ENCODE peak calls at places on chromosomes 11 and 22, in six cellular contexts. N is fibroblast of lung, R is cardiac muscle cell, V is astrocyte of the spinal cord, C is epithelial cell of esophagus, L is fibroblast of the aortic adventitia. Z is an unnamed sample.

GRCh38 chr11:94132152-94132558 is 3.5 kb downstream of the PANX1 start:
- DNase-seq in V (peak), N (peak), C (peak), L (peak), R (no peak), Z (no peak)

GRCh38 chr11:129596361-129596760 is 219.3 kb upstream of the TMEM45B start:
- DNase-seq in L (no peak), V (no peak), N (no peak), C (no peak), R (no peak), Z (no peak)

GRCh38 chr11:57307666-57308270 is 17.0 kb downstream of the TNKS1BP1 start:
- DNase-seq in L (no peak), C (peak), R (no peak), N (no peak), V (no peak), Z (no peak)

GRCh38 chr11:68659158-68659921 is 25.0 kb upstream of the GAL start:
- DNase-seq in L (peak), V (peak), C (peak), R (no peak), N (peak), Z (no peak)

GRCh38 chr11:73244589-73245240 is 26.6 kb downstream of the P2RY2 start:
- DNase-seq in N (no peak), C (no peak), L (no peak), V (no peak), R (no peak), Z (no peak)

GRCh38 chr11:59188954-59189353 is 17.0 kb downstream of the DTX4 start:
- DNase-seq in V (no peak), N (no peak), C (no peak), L (no peak), R (no peak), Z (no peak)

GRCh38 chr11:91768783-91769182 is 455.8 kb upstream of the FAT3 start:
- DNase-seq in V (no peak), C (no peak), L (no peak), R (no peak), N (no peak), Z (no peak)

GRCh38 chr11:87443707-87444106 is 406.0 kb downstream of the TMEM135 start:
- DNase-seq in R (peak), V (no peak), N (no peak), C (no peak), L (peak), Z (no peak)

GRCh38 chr11:73194034-73194507 is 24.0 kb upstream of the P2RY2 start:
- DNase-seq in N (no peak), C (peak), R (no peak), V (no peak), L (no peak), Z (no peak)

GRCh38 chr22:40043086-40043485 is 48.3 kb downstream of the FAM83F start:
- DNase-seq in L (peak), R (no peak), V (no peak), N (peak), C (peak), Z (no peak)

GRCh38 chr22:40044102-40044869 is 49.5 kb downstream of the FAM83F start:
- DNase-seq in N (peak), L (peak), C (peak), R (peak), V (peak), Z (peak)

GRCh38 chr22:40043793-40044101 is 49.0 kb downstream of the FAM83F start:
- DNase-seq in N (no peak), L (no peak), R (no peak), V (no peak), C (no peak), Z (no peak)

GRCh38 chr22:40046126-40046525 is 51.4 kb downstream of the FAM83F start:
- DNase-seq in L (no peak), V (no peak), N (no peak), R (no peak), C (no peak), Z (no peak)

GRCh38 chr22:40044870-40045834 is 50.4 kb downstream of the FAM83F start:
- DNase-seq in V (peak), C (peak), N (peak), L (peak), R (peak), Z (peak)
- TF ChIP-seq CTCF in V (no peak), C (no peak), N (no peak), L (no peak), R (no peak), Z (no peak)

DNA sequence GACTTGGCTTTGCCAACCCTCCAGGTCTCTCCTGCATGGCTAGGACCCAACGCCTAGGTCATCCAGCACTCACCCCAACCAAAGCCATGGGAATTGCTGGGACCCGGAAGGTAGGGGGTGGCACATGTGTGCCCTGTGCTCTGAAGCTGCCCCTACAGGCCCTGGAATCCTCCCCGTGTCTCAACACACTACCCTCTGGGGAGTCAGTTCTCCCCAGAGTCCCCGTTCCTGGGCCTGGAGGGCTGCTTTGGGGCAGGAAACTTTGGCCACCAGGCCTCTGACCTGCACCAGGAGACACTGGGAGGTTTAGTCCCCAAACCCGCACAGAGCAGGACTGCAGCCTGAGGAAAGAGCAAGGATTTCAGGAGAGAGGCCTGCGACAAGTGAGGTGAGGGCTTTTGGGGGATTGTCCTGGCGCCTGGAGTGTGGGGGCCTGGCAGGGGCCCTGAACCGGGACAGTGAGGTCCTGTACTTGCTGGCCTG is 495 bp upstream of the IFITM1 start:
- DNase-seq in C (no peak), V (no peak), R (no peak), N (no peak), L (no peak), Z (no peak)
- H3K4me3 ChIP-seq in C (no peak), V (no peak), R (no peak), N (no peak), L (peak), Z (peak)

GRCh38 chr11:44467413-44467812 is 98.0 kb upstream of the CD82 start:
- DNase-seq in N (no peak), L (no peak), C (no peak), V (no peak), R (no peak), Z (no peak)

GRCh38 chr11:44466531-44467179 is 98.8 kb upstream of the CD82 start:
- DNase-seq in R (no peak), L (no peak), V (no peak), N (no peak), C (no peak), Z (no peak)

GRCh38 chr11:44463751-44464150 is 101.7 kb upstream of the CD82 start:
- DNase-seq in V (no peak), C (no peak), L (no peak), N (no peak), R (no peak), Z (no peak)

GRCh38 chr11:44467931-44468330 is 97.5 kb upstream of the CD82 start:
- DNase-seq in R (no peak), L (no peak), V (no peak), N (no peak), C (no peak), Z (no peak)

DNA sequence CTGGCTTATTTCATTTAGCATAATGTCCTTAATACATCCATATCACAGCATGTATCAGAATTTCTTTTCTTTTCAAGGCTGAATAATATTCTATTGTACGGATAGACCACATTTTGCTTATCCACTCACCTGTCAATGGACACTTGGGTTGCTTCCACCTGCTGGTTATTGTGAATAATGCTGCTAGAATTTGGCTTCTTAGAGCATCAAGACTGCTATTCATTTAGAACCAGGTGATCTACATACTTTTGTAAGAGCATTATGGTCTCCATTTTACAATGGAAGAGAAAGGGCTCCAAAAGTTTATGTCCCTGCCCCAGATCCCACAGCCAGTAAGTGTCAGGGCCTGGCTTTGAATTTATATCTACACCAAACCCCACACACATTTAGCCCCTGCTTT is 100.7 kb upstream of the CD82 start:
- DNase-seq in N (no peak), C (peak), L (no peak), R (no peak), V (no peak), Z (no peak)
- TF ChIP-seq CTCF in N (no peak), C (peak), L (no peak), R (no peak), V (no peak), Z (no peak)

GRCh38 chr11:70326365-70326803 is 55.9 kb downstream of the PPFIA1 start:
- DNase-seq in R (no peak), C (peak), V (no peak), L (peak), N (peak), Z (no peak)
- H3K4me3 ChIP-seq in R (no peak), C (no peak), V (no peak), L (peak), N (no peak), Z (no peak)

GRCh38 chr11:122724520-122724919 is 69.0 kb downstream of the UBASH3B start:
- DNase-seq in N (no peak), L (no peak), R (no peak), V (no peak), C (no peak), Z (no peak)
- TF ChIP-seq CTCF in N (no peak), L (no peak), R (no peak), V (no peak), C (no peak), Z (no peak)

GRCh38 chr11:638616-639323 is 1.7 kb downstream of the DRD4 start:
- DNase-seq in N (no peak), R (no peak), C (no peak), L (no peak), V (peak), Z (no peak)
- H3K4me3 ChIP-seq in N (no peak), R (no peak), C (no peak), L (no peak), V (no peak), Z (no peak)

GRCh38 chr11:75241036-75241905 is 697 bp downstream of the TPBGL start:
- DNase-seq in V (peak), N (peak), C (peak), L (peak), R (peak), Z (peak)
- TF ChIP-seq CTCF in V (peak), N (peak), C (peak), L (peak), R (peak), Z (peak)

GRCh38 chr11:109120341-109120740 is 301.6 kb upstream of the C11orf87 start:
- DNase-seq in N (no peak), R (peak), L (no peak), C (no peak), V (no peak), Z (no peak)

GRCh38 chr11:109121173-109121938 is 300.6 kb upstream of the C11orf87 start:
- DNase-seq in R (no peak), V (no peak), L (no peak), C (no peak), N (no peak), Z (no peak)

GRCh38 chr11:109123811-109124787 is 297.9 kb upstream of the C11orf87 start:
- DNase-seq in V (peak), N (no peak), C (no peak), R (peak), L (peak), Z (no peak)
- H3K4me3 ChIP-seq in V (no peak), N (no peak), C (no peak), R (no peak), L (no peak), Z (no peak)

Z was measured in CD8-positive, alpha-beta T cell.